ENCODE peak calls at places on chromosomes 4 and X, in five cellular contexts. H is CD8-positive, alpha-beta T cell; K is GM23248; V is kidney; A is CD8-positive, alpha-beta memory T cell. F is an unnamed sample.

GRCh38 chr4:137881641-137882040 is 349.3 kb upstream of the PCDH18 start:
- DNase-seq in H (no peak), K (no peak), V (no peak), A (no peak), F (no peak)

GRCh38 chr4:150943126-150943525 is 72.0 kb downstream of the LRBA start:
- DNase-seq in H (no peak), K (no peak), V (no peak), A (no peak), F (no peak)

GRCh38 chr4:15396157-15396800 is 31.6 kb upstream of the C1QTNF7 start:
- DNase-seq in H (peak; percentile 58), K (peak; percentile 55), V (peak; percentile 59), A (peak; percentile 14), F (no peak)

GRCh38 chr4:48746608-48747374 is 33.3 kb downstream of the FRYL start:
- DNase-seq in H (no peak), K (no peak), V (no peak), A (no peak), F (no peak)

GRCh38 chr4:84091266-84091665 is 407.8 kb downstream of the NKX6-1 start:
- DNase-seq in H (no peak), K (no peak), V (no peak), A (no peak), F (no peak)

GRCh38 chrX:110383414-110383813 is 24.8 kb downstream of the RTL9 start:
- DNase-seq in H (no peak), K (peak; percentile 74), V (no peak), A (no peak), F (no peak)

GRCh38 chr4:186760576-186760975 is 36.9 kb upstream of the FAT1 start:
- DNase-seq in H (no peak), K (peak; percentile 88), V (no peak), A (no peak), F (no peak)

GRCh38 chrX:46882266-46882665 is 30.0 kb upstream of the JADE3 start:
- DNase-seq in H (no peak), K (no peak), V (no peak), A (no peak), F (no peak)

GRCh38 chr4:81732980-81733379 is 261.3 kb upstream of the RASGEF1B start:
- DNase-seq in H (no peak), K (no peak), V (no peak), A (no peak), F (no peak)

GRCh38 chrX:17024896-17025295 is 78.4 kb downstream of the REPS2 start:
- DNase-seq in H (no peak), K (no peak), V (peak; percentile 81), A (no peak), F (no peak)

GRCh38 chrX:68826113-68826980 is 2.5 kb upstream of the EFNB1 start:
- DNase-seq in H (peak; percentile 42), K (peak; percentile 37), V (no peak), A (no peak), F (peak; percentile 50)

GRCh38 chrX:119237526-119238035 is 1.5 kb downstream of the PGRMC1 start:
- DNase-seq in H (no peak), K (peak; percentile 44), V (no peak), A (no peak), F (no peak)

GRCh38 chrX:12011075-12011474 is 127.2 kb upstream of the FRMPD4 start:
- DNase-seq in H (no peak), K (peak; percentile 31), V (no peak), A (no peak), F (no peak)

GRCh38 chr4:185811509-185812364 is at the start of gene SORBS2:
- DNase-seq in H (no peak), K (peak; percentile 6), V (peak; percentile 84), A (no peak), F (no peak)

GRCh38 chr4:153733751-153734448 is 25.9 kb downstream of the RNF175 start:
- DNase-seq in H (no peak), K (no peak), V (no peak), A (no peak), F (no peak)

GRCh38 chr4:127549521-127549920 is 83.2 kb upstream of the INTU start:
- DNase-seq in H (no peak), K (peak; percentile 2), V (no peak), A (no peak), F (no peak)

GRCh38 chr4:17368408-17368807 is 143.5 kb downstream of the QDPR start:
- DNase-seq in H (no peak), K (peak; percentile 11), V (no peak), A (no peak), F (no peak)

GRCh38 chr4:3471098-3471760 is 8.1 kb downstream of the DOK7 start:
- DNase-seq in H (no peak), K (no peak), V (peak; percentile 71), A (no peak), F (no peak)

GRCh38 chr4:15649914-15650545 is 5.1 kb downstream of the FBXL5 start:
- DNase-seq in H (peak; percentile 69), K (peak; percentile 70), V (no peak), A (peak; percentile 17), F (no peak)

GRCh38 chr4:112514449-112515277 is 1.3 kb downstream of the NEUROG2 start:
- DNase-seq in H (no peak), K (no peak), V (no peak), A (no peak), F (no peak)

GRCh38 chr4:11160288-11160687 is 268.4 kb downstream of the HS3ST1 start:
- DNase-seq in H (no peak), K (no peak), V (no peak), A (no peak), F (no peak)

GRCh38 chr4:86011117-86011516 is 348.7 kb downstream of the MAPK10 start:
- DNase-seq in H (no peak), K (peak; percentile 94), V (no peak), A (no peak), F (peak; percentile 73)

GRCh38 chr4:155709878-155710277 is 43.2 kb downstream of the GUCY1A1 start:
- DNase-seq in H (no peak), K (no peak), V (no peak), A (no peak), F (no peak)

GRCh38 chr4:150069361-150069760 is 8.9 kb upstream of the DCLK2 start:
- DNase-seq in H (no peak), K (peak; percentile 36), V (no peak), A (no peak), F (no peak)

GRCh38 chr4:81504685-81505598 is 33.2 kb upstream of the RASGEF1B start:
- DNase-seq in H (peak; percentile 68), K (peak; percentile 50), V (peak; percentile 87), A (peak; percentile 45), F (peak; percentile 90)

GRCh38 chrX:8192276-8192675 is 21.2 kb upstream of the VCX2 start:
- DNase-seq in H (no peak), K (no peak), V (no peak), A (no peak), F (no peak)
- H3K4me1 ChIP-seq in H (no peaks in the 10 kb centered on the region), K (no peaks in the 10 kb centered on the region), V (no peaks in the 10 kb centered on the region), A (no peaks in the 10 kb centered on the region), F (no peaks in the 10 kb centered on the region)

DNA sequence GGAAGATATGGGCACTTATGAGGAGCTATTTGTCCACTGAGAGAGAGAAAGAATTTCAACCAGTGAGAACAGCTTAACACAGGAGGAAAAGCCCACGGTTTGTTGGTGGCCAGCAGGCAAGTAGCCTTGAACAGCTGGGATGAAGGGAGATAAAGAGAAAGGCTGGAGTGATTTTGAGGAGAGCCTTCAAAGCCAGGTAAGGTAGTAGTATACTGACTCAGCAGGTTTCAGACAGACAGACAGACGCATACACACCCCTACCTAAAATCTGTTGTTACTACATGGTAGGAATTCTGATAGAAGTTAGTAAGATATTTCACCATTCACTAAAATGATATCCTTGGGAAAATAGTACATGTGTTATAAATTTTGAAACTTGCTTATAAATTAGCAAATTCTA is 60.5 kb downstream of the SEC24D start:
- DNase-seq in H (no peak), K (no peak), V (no peak), A (no peak), F (no peak)
- H3K27ac ChIP-seq in H (no peak overlapping the region), K (peak overlapping the region; percentile 27), V (no peak overlapping the region), A (no peak overlapping the region), F (no peak overlapping the region)

GRCh38 chrX:101408530-101408836 is 461 bp downstream of the HNRNPH2 start:
- DNase-seq in H (no peak), K (no peak), V (no peak), A (no peak), F (no peak)

GRCh38 chrX:101407167-101407747 is 468 bp downstream of the GLA start:
- DNase-seq in H (no peak), K (peak; percentile 28), V (no peak), A (no peak), F (no peak)

GRCh38 chrX:101409043-101409442 is 1.0 kb downstream of the HNRNPH2 start:
- DNase-seq in H (no peak), K (peak; percentile 40), V (no peak), A (no peak), F (no peak)

GRCh38 chrX:101410461-101410860 is 2.4 kb downstream of the HNRNPH2 start:
- DNase-seq in H (no peak), K (peak; percentile 22), V (no peak), A (no peak), F (no peak)

GRCh38 chrX:101407748-101408529 is at the start of the genes GLA and HNRNPH2:
- DNase-seq in H (peak; percentile 85), K (peak; percentile 96), V (peak; percentile 94), A (peak; percentile 76), F (peak; percentile 96)
- H3K4me3 ChIP-seq in H (peak within 1 kb of the TSS; percentile 91), K (peak within 1 kb of the TSS; percentile 93), V (peak within 1 kb of the TSS; percentile 95), A (peak within 1 kb of the TSS; percentile 95), F (peak within 1 kb of the TSS; percentile 60)

GRCh38 chr4:7050481-7051143 is 7.4 kb downstream of the TADA2B start:
- DNase-seq in H (no peak), K (no peak), V (no peak), A (no peak), F (no peak)

GRCh38 chr4:7052313-7052712 is 9.1 kb downstream of the TADA2B start:
- DNase-seq in H (no peak), K (no peak), V (no peak), A (no peak), F (no peak)

GRCh38 chr4:7051144-7051495 is 7.9 kb downstream of the TADA2B start:
- DNase-seq in H (no peak), K (no peak), V (no peak), A (no peak), F (no peak)

GRCh38 chr4:7052923-7053715 is 9.9 kb downstream of the TADA2B start:
- DNase-seq in H (no peak), K (peak; percentile 72), V (no peak), A (no peak), F (no peak)

GRCh38 chr4:7051905-7052304 is 8.7 kb downstream of the TADA2B start:
- DNase-seq in H (no peak), K (no peak), V (no peak), A (no peak), F (no peak)
- H3K4me1 ChIP-seq in H (peaks cover 28% of the 10 kb centered on the region), K (peaks cover 12% of the 10 kb centered on the region), V (no peaks in the 10 kb centered on the region), A (peaks cover 22% of the 10 kb centered on the region), F (no peaks in the 10 kb centered on the region)